ENCODE peak calls at places on chromosomes 5 and 9, in nine cellular contexts. One of them, this sample, is unnamed.

GRCh38 chr9:134781895-134782294 is 98.7 kb upstream of the FCN2 start:
- DNase-seq in heart left ventricle: no peak
- DNase-seq in GM23338: peak; percentile 71
- DNase-seq in astrocyte of the cerebellum: no peak
- DNase-seq in cardiac muscle cell: no peak
- DNase-seq in AG09309: no peak
- DNase-seq in choroid plexus epithelial cell: no peak
- DNase-seq in fibroblast of pulmonary artery: no peak
- DNase-seq in H7: peak; percentile 89
- DNase-seq in this sample: no peak

GRCh38 chr9:4596165-4596922 is 65.8 kb upstream of the PLPP6 start:
- DNase-seq in heart left ventricle: no peak
- DNase-seq in GM23338: no peak
- DNase-seq in astrocyte of the cerebellum: no peak
- DNase-seq in cardiac muscle cell: no peak
- DNase-seq in AG09309: no peak
- DNase-seq in choroid plexus epithelial cell: peak; percentile 41
- DNase-seq in fibroblast of pulmonary artery: no peak
- DNase-seq in H7: no peak
- DNase-seq in this sample: no peak

GRCh38 chr5:1445313-1445894 is at the start of gene SLC6A3:
- DNase-seq in heart left ventricle: no peak
- DNase-seq in GM23338: peak; percentile 93
- DNase-seq in astrocyte of the cerebellum: no peak
- DNase-seq in cardiac muscle cell: peak; percentile 49
- DNase-seq in AG09309: no peak
- DNase-seq in choroid plexus epithelial cell: peak; percentile 9
- DNase-seq in fibroblast of pulmonary artery: peak; percentile 20
- DNase-seq in H7: peak; percentile 98
- DNase-seq in this sample: no peak

GRCh38 chr5:14449052-14449661 is 132.4 kb upstream of the OTULINL start:
- DNase-seq in heart left ventricle: no peak
- DNase-seq in GM23338: no peak
- DNase-seq in astrocyte of the cerebellum: no peak
- DNase-seq in cardiac muscle cell: peak; percentile 90
- DNase-seq in AG09309: peak; percentile 91
- DNase-seq in choroid plexus epithelial cell: peak; percentile 100
- DNase-seq in fibroblast of pulmonary artery: peak; percentile 91
- DNase-seq in H7: no peak
- DNase-seq in this sample: peak; percentile 97

GRCh38 chr5:14663734-14664269 is 716 bp upstream of the OTULIN start:
- DNase-seq in heart left ventricle: peak; percentile 19
- DNase-seq in GM23338: no peak
- DNase-seq in astrocyte of the cerebellum: no peak
- DNase-seq in cardiac muscle cell: peak; percentile 41
- DNase-seq in AG09309: no peak
- DNase-seq in choroid plexus epithelial cell: peak; percentile 44
- DNase-seq in fibroblast of pulmonary artery: peak; percentile 34
- DNase-seq in H7: peak; percentile 38
- DNase-seq in this sample: no peak

GRCh38 chr5:141486091-141486490 is 1.3 kb downstream of the PCDHGC4 start:
- DNase-seq in heart left ventricle: no peak
- DNase-seq in GM23338: no peak
- DNase-seq in astrocyte of the cerebellum: no peak
- DNase-seq in cardiac muscle cell: no peak
- DNase-seq in AG09309: no peak
- DNase-seq in choroid plexus epithelial cell: no peak
- DNase-seq in fibroblast of pulmonary artery: no peak
- DNase-seq in H7: no peak
- DNase-seq in this sample: no peak

GRCh38 chr9:116895956-116896355 is 208.9 kb downstream of the TRIM32 start:
- DNase-seq in heart left ventricle: no peak
- DNase-seq in GM23338: no peak
- DNase-seq in astrocyte of the cerebellum: no peak
- DNase-seq in cardiac muscle cell: no peak
- DNase-seq in AG09309: no peak
- DNase-seq in choroid plexus epithelial cell: no peak
- DNase-seq in fibroblast of pulmonary artery: no peak
- DNase-seq in H7: no peak
- DNase-seq in this sample: no peak

GRCh38 chr9:135101068-135101410 is 13.6 kb downstream of the OLFM1 start:
- DNase-seq in heart left ventricle: no peak
- DNase-seq in GM23338: no peak
- DNase-seq in astrocyte of the cerebellum: no peak
- DNase-seq in cardiac muscle cell: no peak
- DNase-seq in AG09309: no peak
- DNase-seq in choroid plexus epithelial cell: no peak
- DNase-seq in fibroblast of pulmonary artery: no peak
- DNase-seq in H7: no peak
- DNase-seq in this sample: no peak

GRCh38 chr5:80860934-80861613 is 99.1 kb upstream of the RASGRF2 start:
- DNase-seq in heart left ventricle: no peak
- DNase-seq in GM23338: peak; percentile 55
- DNase-seq in astrocyte of the cerebellum: peak; percentile 26
- DNase-seq in cardiac muscle cell: peak; percentile 72
- DNase-seq in AG09309: peak; percentile 71
- DNase-seq in choroid plexus epithelial cell: peak; percentile 70
- DNase-seq in fibroblast of pulmonary artery: peak; percentile 54
- DNase-seq in H7: peak; percentile 7
- DNase-seq in this sample: no peak

GRCh38 chr5:50922942-50923767 is 256.7 kb downstream of the PARP8 start:
- DNase-seq in heart left ventricle: no peak
- DNase-seq in GM23338: peak; percentile 11
- DNase-seq in astrocyte of the cerebellum: no peak
- DNase-seq in cardiac muscle cell: peak; percentile 1
- DNase-seq in AG09309: no peak
- DNase-seq in choroid plexus epithelial cell: no peak
- DNase-seq in fibroblast of pulmonary artery: peak; percentile 0
- DNase-seq in H7: peak; percentile 29
- DNase-seq in this sample: no peak

GRCh38 chr9:131080589-131080988 is 15.7 kb upstream of the AIF1L start:
- DNase-seq in heart left ventricle: no peak
- DNase-seq in GM23338: no peak
- DNase-seq in astrocyte of the cerebellum: no peak
- DNase-seq in cardiac muscle cell: no peak
- DNase-seq in AG09309: no peak
- DNase-seq in choroid plexus epithelial cell: no peak
- DNase-seq in fibroblast of pulmonary artery: no peak
- DNase-seq in H7: no peak
- DNase-seq in this sample: no peak

GRCh38 chr5:6361101-6361500 is 17.2 kb downstream of the MED10 start:
- DNase-seq in heart left ventricle: no peak
- DNase-seq in GM23338: no peak
- DNase-seq in astrocyte of the cerebellum: no peak
- DNase-seq in cardiac muscle cell: no peak
- DNase-seq in AG09309: no peak
- DNase-seq in choroid plexus epithelial cell: no peak
- DNase-seq in fibroblast of pulmonary artery: no peak
- DNase-seq in H7: no peak
- DNase-seq in this sample: no peak

GRCh38 chr5:132424167-132424935 is 54.8 kb downstream of the SLC22A5 start:
- DNase-seq in heart left ventricle: no peak
- DNase-seq in GM23338: no peak
- DNase-seq in astrocyte of the cerebellum: no peak
- DNase-seq in cardiac muscle cell: no peak
- DNase-seq in AG09309: no peak
- DNase-seq in choroid plexus epithelial cell: no peak
- DNase-seq in fibroblast of pulmonary artery: no peak
- DNase-seq in H7: no peak
- DNase-seq in this sample: no peak

GRCh38 chr9:69554945-69555344 is 117.2 kb downstream of the APBA1 start:
- DNase-seq in heart left ventricle: no peak
- DNase-seq in GM23338: no peak
- DNase-seq in astrocyte of the cerebellum: no peak
- DNase-seq in cardiac muscle cell: peak; percentile 97
- DNase-seq in AG09309: peak; percentile 52
- DNase-seq in choroid plexus epithelial cell: peak; percentile 86
- DNase-seq in fibroblast of pulmonary artery: peak; percentile 97
- DNase-seq in H7: no peak
- DNase-seq in this sample: peak; percentile 87

DNA sequence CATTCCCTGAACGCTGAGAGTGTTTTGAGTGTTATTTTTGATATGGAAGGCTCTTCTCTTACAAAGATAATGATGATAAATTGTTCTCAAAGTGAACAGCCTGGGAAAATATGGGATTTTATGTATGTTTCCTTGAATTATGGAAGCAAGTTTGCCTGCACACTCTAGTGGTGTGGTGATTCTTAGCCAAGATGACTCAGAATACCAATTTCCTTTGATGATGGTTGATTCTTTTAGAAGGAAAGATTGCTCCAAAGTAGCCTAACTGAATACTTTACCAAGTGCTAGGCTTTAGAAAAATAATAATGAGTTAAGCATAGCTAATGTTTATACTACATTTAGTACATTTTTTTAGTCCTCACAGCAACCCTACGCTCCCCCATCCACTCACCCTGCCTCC is 243.4 kb downstream of the EBF1 start:
- DNase-seq in heart left ventricle: no peak
- DNase-seq in GM23338: no peak
- DNase-seq in astrocyte of the cerebellum: no peak
- DNase-seq in cardiac muscle cell: no peak
- DNase-seq in AG09309: no peak
- DNase-seq in choroid plexus epithelial cell: no peak
- DNase-seq in fibroblast of pulmonary artery: no peak
- DNase-seq in H7: no peak
- DNase-seq in this sample: no peak
- H3K4me3 ChIP-seq in heart left ventricle: no peak overlapping the region
- H3K4me3 ChIP-seq in GM23338: no peak overlapping the region
- H3K4me3 ChIP-seq in astrocyte of the cerebellum: no peak overlapping the region
- H3K4me3 ChIP-seq in cardiac muscle cell: no peak overlapping the region
- H3K4me3 ChIP-seq in AG09309: no peak overlapping the region
- H3K4me3 ChIP-seq in choroid plexus epithelial cell: no peak overlapping the region
- H3K4me3 ChIP-seq in fibroblast of pulmonary artery: no peak overlapping the region
- H3K4me3 ChIP-seq in H7: no peak overlapping the region
- H3K4me3 ChIP-seq in this sample: no peak overlapping the region

DNA sequence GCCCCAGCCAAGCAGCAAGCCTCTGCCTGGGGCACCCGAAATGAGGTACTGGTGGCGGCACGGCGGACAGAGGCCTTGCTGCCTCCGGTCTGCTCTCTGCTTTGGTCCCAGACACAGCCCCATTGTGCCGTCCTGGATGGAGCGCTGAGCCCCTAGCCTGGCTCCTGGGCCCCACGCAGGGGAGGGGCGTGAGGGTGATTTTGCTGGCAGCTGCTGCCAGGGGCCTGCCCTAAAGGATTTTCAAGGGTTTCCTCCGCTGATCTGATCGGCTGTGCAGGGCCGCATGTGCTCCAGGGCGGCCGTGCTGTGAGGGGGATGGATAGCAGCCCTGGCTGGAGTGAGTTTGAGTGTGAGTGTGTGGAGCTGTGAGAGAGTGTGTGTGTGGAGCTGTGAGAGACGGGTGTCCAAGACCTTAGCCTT is 1.3 kb downstream of the GPSM1 start:
- DNase-seq in heart left ventricle: no peak
- DNase-seq in GM23338: peak; percentile 45
- DNase-seq in astrocyte of the cerebellum: no peak
- DNase-seq in cardiac muscle cell: peak; percentile 68
- DNase-seq in AG09309: no peak
- DNase-seq in choroid plexus epithelial cell: peak; percentile 72
- DNase-seq in fibroblast of pulmonary artery: peak; percentile 60
- DNase-seq in H7: peak; percentile 88
- DNase-seq in this sample: no peak
- H3K4me3 ChIP-seq in heart left ventricle: peak overlapping the region; percentile 65
- H3K4me3 ChIP-seq in GM23338: peak overlapping the region; percentile 48
- H3K4me3 ChIP-seq in astrocyte of the cerebellum: peak overlapping the region; percentile 67
- H3K4me3 ChIP-seq in cardiac muscle cell: peak overlapping the region; percentile 81
- H3K4me3 ChIP-seq in AG09309: peak overlapping the region; percentile 96
- H3K4me3 ChIP-seq in choroid plexus epithelial cell: peak overlapping the region; percentile 79
- H3K4me3 ChIP-seq in fibroblast of pulmonary artery: peak overlapping the region; percentile 73
- H3K4me3 ChIP-seq in H7: no peak overlapping the region
- H3K4me3 ChIP-seq in this sample: peak overlapping the region; percentile 76

GRCh38 chr9:84970432-84970831 is 300.9 kb downstream of the NTRK2 start:
- DNase-seq in heart left ventricle: no peak
- DNase-seq in GM23338: no peak
- DNase-seq in astrocyte of the cerebellum: no peak
- DNase-seq in cardiac muscle cell: no peak
- DNase-seq in AG09309: no peak
- DNase-seq in choroid plexus epithelial cell: no peak
- DNase-seq in fibroblast of pulmonary artery: no peak
- DNase-seq in H7: no peak
- DNase-seq in this sample: no peak
- H3K4me3 ChIP-seq in heart left ventricle: no peak overlapping the region
- H3K4me3 ChIP-seq in GM23338: no peak overlapping the region
- H3K4me3 ChIP-seq in astrocyte of the cerebellum: no peak overlapping the region
- H3K4me3 ChIP-seq in cardiac muscle cell: no peak overlapping the region
- H3K4me3 ChIP-seq in AG09309: no peak overlapping the region
- H3K4me3 ChIP-seq in choroid plexus epithelial cell: no peak overlapping the region
- H3K4me3 ChIP-seq in fibroblast of pulmonary artery: no peak overlapping the region
- H3K4me3 ChIP-seq in H7: no peak overlapping the region
- H3K4me3 ChIP-seq in this sample: no peak overlapping the region

DNA sequence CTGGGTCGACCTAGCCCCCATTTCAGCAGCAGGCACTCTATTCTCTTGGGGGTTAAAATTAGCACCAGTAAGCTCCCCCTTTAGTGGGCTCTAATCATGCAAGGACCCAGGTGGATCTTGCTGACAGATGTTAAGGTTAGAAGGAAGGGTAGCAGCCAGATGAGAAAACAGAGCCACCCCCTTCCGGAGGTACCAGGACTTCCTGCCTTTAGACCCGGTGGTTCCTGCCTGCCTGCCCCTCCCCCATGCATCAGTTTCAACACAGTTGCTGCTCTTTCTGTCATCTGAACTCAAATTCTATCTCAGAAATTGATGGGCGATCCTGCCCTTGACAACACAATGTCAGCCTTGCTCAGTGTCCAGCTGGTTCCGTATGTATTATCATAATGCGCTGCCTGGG is 287.3 kb downstream of the EBF1 start:
- DNase-seq in heart left ventricle: no peak
- DNase-seq in GM23338: peak; percentile 44
- DNase-seq in astrocyte of the cerebellum: no peak
- DNase-seq in cardiac muscle cell: peak; percentile 9
- DNase-seq in AG09309: no peak
- DNase-seq in choroid plexus epithelial cell: no peak
- DNase-seq in fibroblast of pulmonary artery: no peak
- DNase-seq in H7: no peak
- DNase-seq in this sample: no peak
- H3K4me3 ChIP-seq in heart left ventricle: no peak overlapping the region
- H3K4me3 ChIP-seq in GM23338: peak overlapping the region; percentile 27
- H3K4me3 ChIP-seq in astrocyte of the cerebellum: no peak overlapping the region
- H3K4me3 ChIP-seq in cardiac muscle cell: no peak overlapping the region
- H3K4me3 ChIP-seq in AG09309: no peak overlapping the region
- H3K4me3 ChIP-seq in choroid plexus epithelial cell: no peak overlapping the region
- H3K4me3 ChIP-seq in fibroblast of pulmonary artery: no peak overlapping the region
- H3K4me3 ChIP-seq in H7: no peak overlapping the region
- H3K4me3 ChIP-seq in this sample: no peak overlapping the region